ENCODE peak calls at places on chromosomes 16 and 17, in nine cellular contexts. C, X, T, P, M, R, D, K and F are unnamed samples.
A peak's percentile ranks its signal among the peaks of the same experiment; 100 is the strongest.

GRCh38 chr17:3698139-3698538 is 2.2 kb upstream of the P2RX5 start:
- DNase-seq in P (no peak), K (no peak), M (no peak), X (no peak), T (no peak), D (no peak), R (no peak), C (no peak), F (no peak)

GRCh38 chr16:84786605-84787302 is 33.0 kb upstream of the CRISPLD2 start:
- DNase-seq in D (no peak), M (no peak), R (no peak), T (no peak), X (peak; percentile 41), K (peak; percentile 28), C (no peak), P (no peak), F (no peak)

GRCh38 chr17:5610956-5611355 is 26.6 kb upstream of the NLRP1 start:
- DNase-seq in C (no peak), K (peak; percentile 51), R (no peak), P (no peak), T (no peak), M (no peak), D (no peak), X (no peak), F (no peak)

GRCh38 chr17:1274243-1274608 is 4.0 kb downstream of the BHLHA9 start:
- DNase-seq in D (no peak), C (no peak), X (no peak), T (no peak), R (no peak), M (no peak), K (no peak), P (no peak), F (no peak)

GRCh38 chr16:24344791-24345190 is 88.7 kb downstream of the CACNG3 start:
- DNase-seq in R (no peak), M (no peak), P (no peak), D (no peak), X (no peak), K (peak; percentile 45), C (no peak), T (no peak), F (no peak)

GRCh38 chr16:55622930-55623561 is 32.7 kb upstream of the SLC6A2 start:
- DNase-seq in T (no peak), P (no peak), R (peak; percentile 25), C (no peak), X (no peak), M (no peak), K (peak; percentile 7), D (peak; percentile 100), F (peak; percentile 87)

GRCh38 chr16:22124583-22125284 is 32.4 kb downstream of the VWA3A start:
- DNase-seq in C (no peak), X (no peak), M (no peak), D (no peak), R (no peak), P (no peak), T (no peak), K (no peak), F (no peak)

GRCh38 chr16:12315330-12316138 is 339.0 kb downstream of the SNX29 start:
- DNase-seq in C (no peak), R (peak; percentile 13), M (no peak), X (peak; percentile 46), P (no peak), K (peak; percentile 48), T (no peak), D (peak; percentile 91), F (no peak)

GRCh38 chr17:55584055-55584685 is 72.9 kb upstream of the SMIM36 start:
- DNase-seq in D (no peak), P (no peak), X (no peak), M (no peak), R (no peak), K (no peak), C (no peak), T (no peak), F (no peak)

GRCh38 chr17:2996938-2997670 is 66.3 kb downstream of the OR1D5 start:
- DNase-seq in K (peak; percentile 73), M (no peak), P (no peak), X (no peak), C (no peak), T (no peak), D (no peak), R (no peak), F (no peak)

GRCh38 chr16:85592700-85593502 is 20.2 kb upstream of the GSE1 start:
- DNase-seq in D (no peak), R (no peak), M (no peak), X (no peak), K (no peak), P (no peak), C (no peak), T (no peak), F (no peak)

GRCh38 chr17:16346721-16347271 is 6.5 kb downstream of the CENPV start:
- DNase-seq in T (no peak), P (no peak), M (no peak), D (no peak), K (no peak), X (no peak), R (no peak), C (no peak), F (no peak)

GRCh38 chr16:76346210-76346609 is 69.0 kb downstream of the CNTNAP4 start:
- DNase-seq in C (no peak), X (no peak), R (no peak), K (no peak), D (no peak), P (no peak), M (no peak), T (no peak), F (no peak)

GRCh38 chr16:27993587-27993986 is 69.9 kb downstream of the GSG1L start:
- DNase-seq in C (no peak), D (no peak), T (no peak), X (no peak), K (no peak), R (no peak), P (no peak), M (no peak), F (no peak)

GRCh38 chr17:18235743-18236256 is 10.4 kb downstream of the LLGL1 start:
- DNase-seq in K (no peak), D (no peak), T (no peak), X (no peak), R (no peak), C (no peak), M (no peak), P (no peak), F (no peak)

DNA sequence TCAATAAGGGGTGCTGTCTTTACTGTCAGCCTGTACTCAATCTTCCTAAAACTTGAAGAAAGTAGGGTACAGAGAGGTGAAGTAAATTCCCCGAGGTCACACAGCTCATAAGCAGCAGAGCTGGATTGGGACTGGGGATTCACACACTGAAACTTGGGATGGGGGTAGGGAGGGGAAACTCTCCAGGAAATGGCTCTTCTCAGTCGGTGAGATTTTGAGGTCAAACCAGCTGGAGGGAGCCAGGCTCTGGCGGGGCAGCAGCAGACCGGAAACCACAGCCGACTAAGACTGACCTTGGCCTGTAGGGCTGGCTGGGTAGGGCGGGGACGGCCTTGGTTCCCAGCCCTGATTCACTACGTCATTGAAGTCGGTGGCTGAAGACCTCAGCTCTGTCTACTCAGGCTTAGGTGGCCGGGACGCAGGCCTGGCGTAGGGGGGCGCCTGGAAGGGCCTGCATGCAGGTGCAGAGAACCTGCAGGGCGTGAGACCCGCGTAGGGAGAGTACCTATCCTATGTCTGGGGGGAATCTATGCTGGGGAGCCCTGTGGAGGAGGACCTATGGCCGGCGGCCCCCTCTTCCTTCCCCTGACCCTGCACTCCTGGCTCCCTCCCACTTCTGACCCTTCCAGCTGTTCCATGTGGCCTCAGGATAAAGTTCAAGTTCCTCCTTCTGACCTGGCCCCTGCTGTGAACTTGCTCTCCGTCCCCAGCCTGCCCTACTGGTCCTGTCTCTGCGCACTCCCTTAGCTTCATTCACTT is 11.8 kb upstream of the SLC4A1 start:
- DNase-seq in P (peak; percentile 88), R (no peak), K (peak; percentile 87), M (peak; percentile 5), C (peak; percentile 40), X (peak; percentile 64), T (no peak), D (peak; percentile 86), F (no peak)
- TF ChIP-seq POLR2A in P (no peak), R (no peak), K (no peak), M (no peak), C (no peak), X (no peak), T (no peak), D (no peak), F (no peak)

GRCh38 chr17:27153005-27153404 is 140.9 kb upstream of the WSB1 start:
- DNase-seq in M (no peak), D (no peak), T (no peak), R (no peak), C (no peak), P (no peak), K (no peak), X (no peak), F (peak; percentile 87)

GRCh38 chr17:27155866-27156265 is 138.0 kb upstream of the WSB1 start:
- DNase-seq in C (no peak), P (no peak), D (no peak), T (no peak), M (no peak), K (no peak), R (no peak), X (no peak), F (no peak)

GRCh38 chr17:27157297-27157696 is 136.6 kb upstream of the WSB1 start:
- DNase-seq in K (no peak), P (no peak), R (no peak), X (no peak), M (no peak), C (no peak), T (no peak), D (no peak), F (no peak)

GRCh38 chr17:27157898-27158297 is 136.0 kb upstream of the WSB1 start:
- DNase-seq in R (no peak), P (no peak), X (no peak), K (no peak), C (no peak), T (no peak), D (no peak), M (no peak), F (no peak)

GRCh38 chr17:27158390-27158789 is 135.5 kb upstream of the WSB1 start:
- DNase-seq in M (no peak), D (no peak), T (no peak), P (no peak), R (no peak), X (no peak), K (no peak), C (no peak), F (no peak)
- H3K9me3 ChIP-seq in M (no peaks in the 10 kb centered on the region), D (no peaks in the 10 kb centered on the region), T (no peaks in the 10 kb centered on the region), P (peaks cover 3% of the 10 kb centered on the region), R (no peaks in the 10 kb centered on the region), X (no peaks in the 10 kb centered on the region), K (no peaks in the 10 kb centered on the region), C (no peaks in the 10 kb centered on the region), F (no peaks in the 10 kb centered on the region)

DNA sequence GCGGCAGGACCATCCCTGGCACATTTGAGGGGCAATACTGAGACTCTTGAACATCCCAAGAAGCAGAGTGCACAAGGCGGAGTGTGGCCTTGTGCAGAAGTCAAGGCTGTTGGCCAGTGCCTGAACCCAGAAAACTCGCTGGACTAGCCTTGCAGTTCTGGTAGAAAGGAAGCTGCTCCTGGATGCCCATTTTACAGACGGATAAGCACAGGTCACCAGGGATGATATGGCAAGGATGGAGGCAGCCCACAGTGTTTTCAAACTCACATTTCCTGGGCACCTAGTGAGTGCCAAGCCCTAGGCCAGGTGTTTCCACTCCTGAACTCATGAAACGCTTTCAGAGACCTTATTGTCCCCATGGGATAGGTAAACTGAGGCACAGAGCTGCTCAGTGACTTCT is 1.7 kb upstream of the MAP2K3 start:
- DNase-seq in K (no peak), P (no peak), C (no peak), R (no peak), D (no peak), M (no peak), T (no peak), X (no peak), F (no peak)
- TF ChIP-seq POLR2A in K (no peak), P (no peak), C (no peak), R (no peak), D (no peak), M (no peak), T (no peak), X (no peak), F (no peak)

GRCh38 chr16:35298460-35299243 is 1839.2 kb downstream of the TP53TG3F start:
- DNase-seq in C (no peak), K (no peak), R (no peak), X (no peak), P (no peak), M (no peak), T (no peak), D (no peak), F (peak; percentile 87)
- H3K9me3 ChIP-seq in C (no peaks in the 10 kb centered on the region), K (no peaks in the 10 kb centered on the region), R (no peaks in the 10 kb centered on the region), X (peaks cover 5% of the 10 kb centered on the region), P (no peaks in the 10 kb centered on the region), M (no peaks in the 10 kb centered on the region), T (no peaks in the 10 kb centered on the region), D (peaks cover 98% of the 10 kb centered on the region), F (no peaks in the 10 kb centered on the region)